ENCODE peak calls at places on chromosomes 1 and 21, in eight cellular contexts. X is left lung, W is NCI-H1417 treated with DMSO at 0.1 percent for 48 hours, L is GM12892, O is NCI-H774, T is NCI-H2081, Y is T-helper 17 cell, M is uterus. E is an unnamed sample.

GRCh38 chr1:200364121-200364759 is 45.6 kb downstream of the ZNF281 start:
- DNase-seq in X (no peak), W (no peak), L (no peak), O (no peak), T (no peak), Y (no peak), M (no peak), E (no peak)

GRCh38 chr1:247639381-247639981 is 34.1 kb downstream of the OR2G3 start:
- DNase-seq in X (peak), W (no peak), L (no peak), O (no peak), T (no peak), Y (no peak), M (peak), E (no peak)

GRCh38 chr1:18513995-18514394 is 33.3 kb downstream of the KLHDC7A start:
- DNase-seq in X (no peak), W (no peak), L (no peak), O (no peak), T (no peak), Y (no peak), M (no peak), E (no peak)

GRCh38 chr1:181743878-181744312 is 260.6 kb downstream of the CACNA1E start:
- DNase-seq in X (peak), W (no peak), L (no peak), O (no peak), T (no peak), Y (no peak), M (no peak), E (no peak)

GRCh38 chr1:195744256-195744655 is 864.0 kb downstream of the KCNT2 start:
- DNase-seq in X (peak), W (no peak), L (no peak), O (no peak), T (no peak), Y (no peak), M (no peak), E (no peak)

GRCh38 chr1:37851782-37852210 is 7.6 kb downstream of the MTF1 start:
- DNase-seq in X (no peak), W (no peak), L (no peak), O (no peak), T (no peak), Y (no peak), M (no peak), E (no peak)

GRCh38 chr1:184982002-184982954 is 8.0 kb upstream of the NIBAN1 start:
- DNase-seq in X (peak), W (no peak), L (peak), O (peak), T (peak), Y (peak), M (peak), E (peak)

GRCh38 chr1:7437608-7438395 is 333.3 kb upstream of the VAMP3 start:
- DNase-seq in X (peak), W (no peak), L (no peak), O (no peak), T (no peak), Y (no peak), M (no peak), E (no peak)

GRCh38 chr1:87872189-87872588 is 543.5 kb downstream of the LMO4 start:
- DNase-seq in X (no peak), W (no peak), L (no peak), O (no peak), T (no peak), Y (no peak), M (no peak), E (no peak)

GRCh38 chr1:21898326-21899155 is 38.6 kb downstream of the HSPG2 start:
- DNase-seq in X (peak), W (no peak), L (no peak), O (no peak), T (no peak), Y (no peak), M (no peak), E (no peak)

GRCh38 chr1:22137006-22137720 is 5.7 kb downstream of the WNT4 start:
- DNase-seq in X (peak), W (no peak), L (no peak), O (no peak), T (no peak), Y (no peak), M (peak), E (no peak)

GRCh38 chr1:30378991-30379581 is 344.3 kb downstream of the MATN1 start:
- DNase-seq in X (no peak), W (no peak), L (no peak), O (no peak), T (no peak), Y (no peak), M (peak), E (no peak)

GRCh38 chr1:107379826-107380225 is 239.0 kb downstream of the NTNG1 start:
- DNase-seq in X (no peak), W (no peak), L (no peak), O (no peak), T (no peak), Y (no peak), M (no peak), E (no peak)

GRCh38 chr1:230368363-230368762 is 57.8 kb downstream of the PGBD5 start:
- DNase-seq in X (no peak), W (no peak), L (no peak), O (no peak), T (no peak), Y (no peak), M (no peak), E (no peak)

GRCh38 chr1:68497358-68497698 is 446 bp upstream of the DEPDC1 start:
- DNase-seq in X (no peak), W (no peak), L (no peak), O (no peak), T (no peak), Y (no peak), M (no peak), E (no peak)

GRCh38 chr1:236535656-236536293 is 12.0 kb downstream of the LGALS8 start:
- DNase-seq in X (no peak), W (peak), L (no peak), O (peak), T (peak), Y (no peak), M (no peak), E (no peak)

GRCh38 chr1:944341-945325 is 14.4 kb downstream of the NOC2L start:
- DNase-seq in X (no peak), W (no peak), L (no peak), O (no peak), T (no peak), Y (no peak), M (peak), E (no peak)

GRCh38 chr1:83418558-83418957 is 580.4 kb downstream of the TTLL7 start:
- DNase-seq in X (no peak), W (no peak), L (no peak), O (no peak), T (no peak), Y (no peak), M (no peak), E (no peak)

GRCh38 chr21:21102874-21103273 is 104.7 kb downstream of the NCAM2 start:
- DNase-seq in X (no peak), W (no peak), L (no peak), O (no peak), T (no peak), Y (no peak), M (no peak), E (no peak)

GRCh38 chr1:218996362-218996761 is 177.3 kb upstream of the LYPLAL1 start:
- DNase-seq in X (no peak), W (no peak), L (no peak), O (no peak), T (no peak), Y (no peak), M (no peak), E (no peak)